ENCODE peak calls at places on chromosomes 4 and X, in six cellular contexts. One of them, this sample, is unnamed.

GRCh38 chr4:22129454-22130075 is 181.0 kb upstream of the KCNIP4 start:
- DNase-seq in glutamatergic neuron: peak; percentile 58
- DNase-seq in lung microvascular endothelial cell: peak; percentile 16
- DNase-seq in SW480: peak; percentile 18
- DNase-seq in endothelial cell: peak; percentile 44
- DNase-seq in ELR: peak; percentile 60
- DNase-seq in this sample: no peak

GRCh38 chr4:140149851-140150635 is 3.9 kb downstream of the MAML3 start:
- DNase-seq in glutamatergic neuron: peak; percentile 72
- DNase-seq in lung microvascular endothelial cell: peak; percentile 68
- DNase-seq in SW480: peak; percentile 72
- DNase-seq in endothelial cell: peak; percentile 70
- DNase-seq in ELR: peak; percentile 72
- DNase-seq in this sample: peak; percentile 78

GRCh38 chrX:130714135-130714534 is 188.9 kb downstream of the ENOX2 start:
- DNase-seq in glutamatergic neuron: no peak
- DNase-seq in lung microvascular endothelial cell: no peak
- DNase-seq in SW480: no peak
- DNase-seq in endothelial cell: no peak
- DNase-seq in ELR: no peak
- DNase-seq in this sample: no peak

GRCh38 chr4:24781999-24782745 is 13.2 kb upstream of the SOD3 start:
- DNase-seq in glutamatergic neuron: no peak
- DNase-seq in lung microvascular endothelial cell: peak; percentile 8
- DNase-seq in SW480: no peak
- DNase-seq in endothelial cell: no peak
- DNase-seq in ELR: no peak
- DNase-seq in this sample: no peak

GRCh38 chrX:121254336-121254735 is 206.9 kb downstream of the GLUD2 start:
- DNase-seq in glutamatergic neuron: no peak
- DNase-seq in lung microvascular endothelial cell: no peak
- DNase-seq in SW480: no peak
- DNase-seq in endothelial cell: no peak
- DNase-seq in ELR: no peak
- DNase-seq in this sample: no peak

GRCh38 chr4:172736046-172736445 is 432.6 kb upstream of the GALNT7 start:
- DNase-seq in glutamatergic neuron: no peak
- DNase-seq in lung microvascular endothelial cell: no peak
- DNase-seq in SW480: no peak
- DNase-seq in endothelial cell: no peak
- DNase-seq in ELR: no peak
- DNase-seq in this sample: no peak

GRCh38 chr4:124806403-124806802 is 93.9 kb upstream of the ANKRD50 start:
- DNase-seq in glutamatergic neuron: no peak
- DNase-seq in lung microvascular endothelial cell: peak; percentile 26
- DNase-seq in SW480: peak; percentile 56
- DNase-seq in endothelial cell: no peak
- DNase-seq in ELR: peak; percentile 74
- DNase-seq in this sample: no peak

GRCh38 chr4:27198971-27199370 is 338.3 kb downstream of the STIM2 start:
- DNase-seq in glutamatergic neuron: no peak
- DNase-seq in lung microvascular endothelial cell: no peak
- DNase-seq in SW480: no peak
- DNase-seq in endothelial cell: no peak
- DNase-seq in ELR: no peak
- DNase-seq in this sample: no peak

GRCh38 chrX:11185861-11186260 is 74.7 kb downstream of the HCCS start:
- DNase-seq in glutamatergic neuron: no peak
- DNase-seq in lung microvascular endothelial cell: no peak
- DNase-seq in SW480: no peak
- DNase-seq in endothelial cell: no peak
- DNase-seq in ELR: no peak
- DNase-seq in this sample: no peak

GRCh38 chrX:70508296-70508911 is 63.8 kb downstream of the DLG3 start:
- DNase-seq in glutamatergic neuron: no peak
- DNase-seq in lung microvascular endothelial cell: peak; percentile 53
- DNase-seq in SW480: no peak
- DNase-seq in endothelial cell: no peak
- DNase-seq in ELR: peak; percentile 49
- DNase-seq in this sample: no peak

GRCh38 chrX:67574696-67575095 is 30.9 kb downstream of the AR start:
- DNase-seq in glutamatergic neuron: no peak
- DNase-seq in lung microvascular endothelial cell: no peak
- DNase-seq in SW480: no peak
- DNase-seq in endothelial cell: no peak
- DNase-seq in ELR: peak; percentile 42
- DNase-seq in this sample: no peak

GRCh38 chr4:110196206-110196870 is 2.1 kb downstream of the ELOVL6 start:
- DNase-seq in glutamatergic neuron: peak; percentile 68
- DNase-seq in lung microvascular endothelial cell: peak; percentile 48
- DNase-seq in SW480: peak; percentile 27
- DNase-seq in endothelial cell: peak; percentile 61
- DNase-seq in ELR: peak; percentile 58
- DNase-seq in this sample: peak; percentile 56

GRCh38 chrX:150088042-150088441 is 149.8 kb upstream of the EOLA2 start:
- DNase-seq in glutamatergic neuron: no peak
- DNase-seq in lung microvascular endothelial cell: no peak
- DNase-seq in SW480: no peak
- DNase-seq in endothelial cell: no peak
- DNase-seq in ELR: no peak
- DNase-seq in this sample: no peak

GRCh38 chr4:123444298-123444731 is 47.7 kb downstream of the SPRY1 start:
- DNase-seq in glutamatergic neuron: peak; percentile 67
- DNase-seq in lung microvascular endothelial cell: peak; percentile 86
- DNase-seq in SW480: peak; percentile 58
- DNase-seq in endothelial cell: peak; percentile 67
- DNase-seq in ELR: no peak
- DNase-seq in this sample: peak; percentile 34

GRCh38 chr4:5018096-5018495 is 1.2 kb downstream of the CYTL1 start:
- DNase-seq in glutamatergic neuron: no peak
- DNase-seq in lung microvascular endothelial cell: no peak
- DNase-seq in SW480: peak; percentile 12
- DNase-seq in endothelial cell: no peak
- DNase-seq in ELR: peak; percentile 6
- DNase-seq in this sample: no peak

GRCh38 chr4:188714488-188714887 is 575.2 kb downstream of the TRIML1 start:
- DNase-seq in glutamatergic neuron: no peak
- DNase-seq in lung microvascular endothelial cell: no peak
- DNase-seq in SW480: no peak
- DNase-seq in endothelial cell: no peak
- DNase-seq in ELR: no peak
- DNase-seq in this sample: no peak

GRCh38 chr4:48722509-48723446 is 57.3 kb downstream of the FRYL start:
- DNase-seq in glutamatergic neuron: no peak
- DNase-seq in lung microvascular endothelial cell: peak; percentile 72
- DNase-seq in SW480: no peak
- DNase-seq in endothelial cell: no peak
- DNase-seq in ELR: no peak
- DNase-seq in this sample: no peak

GRCh38 chr4:88981571-88981970 is 75.4 kb downstream of the FAM13A start:
- DNase-seq in glutamatergic neuron: no peak
- DNase-seq in lung microvascular endothelial cell: no peak
- DNase-seq in SW480: no peak
- DNase-seq in endothelial cell: no peak
- DNase-seq in ELR: no peak
- DNase-seq in this sample: no peak

GRCh38 chr4:26892480-26893150 is 32.0 kb downstream of the STIM2 start:
- DNase-seq in glutamatergic neuron: no peak
- DNase-seq in lung microvascular endothelial cell: no peak
- DNase-seq in SW480: no peak
- DNase-seq in endothelial cell: no peak
- DNase-seq in ELR: no peak
- DNase-seq in this sample: no peak

GRCh38 chrX:50762578-50762977 is 51.4 kb downstream of the SHROOM4 start:
- DNase-seq in glutamatergic neuron: no peak
- DNase-seq in lung microvascular endothelial cell: peak; percentile 48
- DNase-seq in SW480: no peak
- DNase-seq in endothelial cell: no peak
- DNase-seq in ELR: no peak
- DNase-seq in this sample: no peak

GRCh38 chr4:134202557-134202956 is 968 bp upstream of the PABPC4L start:
- DNase-seq in glutamatergic neuron: no peak
- DNase-seq in lung microvascular endothelial cell: no peak
- DNase-seq in SW480: no peak
- DNase-seq in endothelial cell: no peak
- DNase-seq in ELR: peak; percentile 45
- DNase-seq in this sample: no peak

GRCh38 chr4:44722001-44722400 is 4.4 kb downstream of the GNPDA2 start:
- DNase-seq in glutamatergic neuron: no peak
- DNase-seq in lung microvascular endothelial cell: no peak
- DNase-seq in SW480: no peak
- DNase-seq in endothelial cell: no peak
- DNase-seq in ELR: no peak
- DNase-seq in this sample: no peak

GRCh38 chrX:103539695-103540094 is 20.4 kb upstream of the RAB40A start:
- DNase-seq in glutamatergic neuron: no peak
- DNase-seq in lung microvascular endothelial cell: no peak
- DNase-seq in SW480: no peak
- DNase-seq in endothelial cell: no peak
- DNase-seq in ELR: no peak
- DNase-seq in this sample: no peak

This sample was measured in left cardiac atrium.